ENCODE peak calls at places on chromosomes 6 and 20, in four cellular contexts. S, G, A and O are unnamed samples. For H3K4me1, the result is how much of the 10 kb centered on the place peaks cover.

GRCh38 chr6:16739329-16739801 is 21.9 kb downstream of the ATXN1 start:
- DNase-seq in S (no peak), G (no peak), A (no peak), O (no peak)

GRCh38 chr6:89122625-89123024 is 4.8 kb upstream of the SRSF12 start:
- DNase-seq in S (no peak), G (peak), A (peak), O (no peak)

GRCh38 chr6:157272866-157273755 is 50.2 kb downstream of the TMEM242 start:
- DNase-seq in S (no peak), G (no peak), A (no peak), O (no peak)

GRCh38 chr20:53949319-53949839 is 121.0 kb downstream of the BCAS1 start:
- DNase-seq in S (peak), G (no peak), A (no peak), O (peak)

GRCh38 chr20:5342031-5342430 is 25.3 kb upstream of the PROKR2 start:
- DNase-seq in S (no peak), G (no peak), A (no peak), O (no peak)

GRCh38 chr6:125102901-125103300 is 50.7 kb upstream of the TPD52L1 start:
- DNase-seq in S (no peak), G (no peak), A (no peak), O (no peak)

GRCh38 chr20:7742479-7742878 is 197.8 kb downstream of the HAO1 start:
- DNase-seq in S (no peak), G (peak), A (no peak), O (no peak)

GRCh38 chr20:35823147-35823546 is 51.3 kb downstream of the PHF20 start:
- DNase-seq in S (no peak), G (no peak), A (no peak), O (no peak)

DNA sequence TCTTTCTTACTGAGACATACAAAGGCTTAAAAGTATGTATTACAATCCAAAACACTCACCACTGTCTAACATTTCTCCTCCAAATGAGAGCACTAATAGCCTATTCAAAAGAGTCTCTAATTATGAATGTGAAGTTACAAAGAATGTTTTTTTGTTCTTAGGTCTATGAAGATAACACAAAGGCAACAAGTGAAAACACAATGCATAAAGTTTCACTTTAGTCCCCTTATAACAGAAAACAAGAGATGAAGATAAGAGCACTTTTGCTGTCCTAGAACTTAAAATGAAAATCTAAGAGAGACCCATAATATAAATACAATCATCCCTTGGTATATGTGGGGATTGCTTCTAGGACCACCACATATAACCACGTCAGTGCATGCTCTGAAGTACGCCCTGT is 25.6 kb downstream of the ITCH start:
- DNase-seq in S (no peak), G (no peak), A (no peak), O (no peak)
- H3K4me1 ChIP-seq in S (under half), G (under half), A (under half), O (half or more)

GRCh38 chr6:30556006-30556713 is at the start of gene GNL1:
- DNase-seq in S (peak), G (peak), A (peak), O (peak)

GRCh38 chr6:30556714-30556963 is 350 bp upstream of the GNL1 start:
- DNase-seq in S (peak), G (peak), A (peak), O (peak)

GRCh38 chr6:30556964-30557682 is at the start of gene PRR3:
- DNase-seq in S (peak), G (peak), A (peak), O (peak)

GRCh38 chr6:30555428-30556005 is 772 bp downstream of the GNL1 start:
- DNase-seq in S (peak), G (peak), A (peak), O (no peak)

DNA sequence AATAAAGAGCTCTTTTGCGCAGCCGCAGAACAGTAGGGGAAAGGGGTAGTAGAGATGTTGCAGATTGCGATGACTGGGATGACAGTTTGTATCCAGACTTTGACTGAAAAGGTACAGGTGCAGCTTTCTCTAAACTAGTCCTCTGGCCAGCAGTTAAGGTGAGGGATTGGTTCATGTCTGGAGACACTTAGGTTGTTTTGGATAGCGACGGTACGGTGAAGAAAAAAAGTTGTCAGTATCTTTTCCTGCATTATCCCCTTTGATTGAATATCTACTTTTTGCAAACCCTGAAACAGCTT is 537 bp downstream of the PRR3 start:
- DNase-seq in S (no peak), G (no peak), A (no peak), O (no peak)
- H3K27ac ChIP-seq in S (peak), G (peak), A (peak), O (peak)

GRCh38 chr6:52514514-52514913 is 62.3 kb downstream of the TRAM2 start:
- DNase-seq in S (no peak), G (peak), A (peak), O (no peak)
- H3K4me1 ChIP-seq in S (under half), G (under half), A (under half), O (half or more)

GRCh38 chr6:150451767-150452641 is 83.2 kb downstream of the IYD start:
- DNase-seq in S (no peak), G (no peak), A (no peak), O (peak)

GRCh38 chr6:150456466-150456865 is 87.7 kb downstream of the IYD start:
- DNase-seq in S (no peak), G (peak), A (no peak), O (no peak)

GRCh38 chr6:150452642-150453243 is 83.9 kb downstream of the IYD start:
- DNase-seq in S (no peak), G (no peak), A (peak), O (no peak)

GRCh38 chr6:150453357-150453756 is 84.5 kb downstream of the IYD start:
- DNase-seq in S (no peak), G (no peak), A (no peak), O (no peak)

DNA sequence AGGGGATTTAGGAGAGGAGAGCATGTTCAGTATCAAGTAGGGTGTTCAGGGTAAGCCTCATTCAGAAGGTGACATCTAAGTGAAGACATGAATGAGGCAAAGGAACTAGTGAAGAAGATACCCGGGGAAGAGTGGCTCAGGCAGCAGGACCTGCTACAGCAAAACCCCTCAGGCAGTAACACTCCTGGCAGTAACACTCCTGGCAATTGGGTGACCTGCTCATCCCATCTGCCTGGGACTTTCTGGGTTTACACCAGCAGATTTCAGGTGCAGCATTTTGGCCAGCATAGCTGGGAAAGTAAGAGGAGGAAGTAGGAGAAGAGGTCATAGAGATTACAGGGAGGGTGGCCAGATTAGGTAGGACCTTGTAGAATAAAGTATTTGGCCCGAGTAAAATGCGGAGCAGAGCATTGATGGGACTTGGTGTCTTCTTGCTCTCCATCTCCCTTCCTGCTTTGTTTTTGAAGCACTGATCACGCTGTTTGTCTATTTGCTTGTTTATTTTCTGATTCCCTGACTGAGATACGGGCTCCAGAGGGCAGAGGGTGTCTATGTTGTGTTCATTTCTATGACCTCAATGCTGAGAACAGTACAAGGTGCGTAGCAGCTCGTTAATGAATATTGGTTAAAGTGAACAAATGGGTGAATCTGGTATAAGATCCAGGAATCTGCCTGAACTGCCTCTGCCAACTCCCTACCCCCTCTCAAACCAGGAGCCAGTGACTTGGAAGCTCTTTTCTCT is 88.3 kb downstream of the IYD start:
- DNase-seq in S (no peak), G (no peak), A (no peak), O (no peak)
- H3K27ac ChIP-seq in S (no peak), G (no peak), A (no peak), O (no peak)